ENCODE peak calls at places on chromosomes 6 and 20, in eight cellular contexts. A, V, C, R, M, K, L and E are unnamed samples.

GRCh38 chr20:48625136-48625900 is 202.5 kb downstream of the PREX1 start:
- DNase-seq in A (no peak), V (no peak), C (no peak), R (no peak), M (no peak), K (no peak), L (no peak), E (no peak)

GRCh38 chr6:98641929-98642328 is 192.4 kb upstream of the POU3F2 start:
- DNase-seq in A (no peak), V (no peak), C (no peak), R (no peak), M (no peak), K (no peak), L (no peak), E (no peak)

GRCh38 chr6:152669894-152670293 is 27.8 kb upstream of the MYCT1 start:
- DNase-seq in A (no peak), V (peak; percentile 44), C (no peak), R (no peak), M (no peak), K (peak; percentile 55), L (no peak), E (no peak)

GRCh38 chr20:60055740-60056139 is 97.5 kb downstream of the CDH26 start:
- DNase-seq in A (peak; percentile 42), V (no peak), C (peak; percentile 51), R (no peak), M (no peak), K (no peak), L (no peak), E (no peak)

GRCh38 chr20:2729791-2730190 is 37.2 kb downstream of the EBF4 start:
- DNase-seq in A (no peak), V (no peak), C (no peak), R (no peak), M (no peak), K (no peak), L (no peak), E (no peak)

GRCh38 chr6:26232306-26232949 is 132.6 kb upstream of the BTN3A2 start:
- DNase-seq in A (no peak), V (no peak), C (no peak), R (no peak), M (no peak), K (no peak), L (no peak), E (no peak)

GRCh38 chr20:1441133-1441532 is 25.5 kb downstream of the NSFL1C start:
- DNase-seq in A (no peak), V (no peak), C (no peak), R (no peak), M (no peak), K (no peak), L (no peak), E (no peak)

GRCh38 chr6:139395891-139396299 is 21.4 kb upstream of the CITED2 start:
- DNase-seq in A (no peak), V (no peak), C (no peak), R (no peak), M (no peak), K (no peak), L (peak; percentile 57), E (no peak)

GRCh38 chr20:33474963-33475362 is 14.9 kb upstream of the CBFA2T2 start:
- DNase-seq in A (no peak), V (no peak), C (no peak), R (no peak), M (no peak), K (no peak), L (no peak), E (no peak)

GRCh38 chr6:82144007-82144851 is 103.3 kb downstream of the IBTK start:
- DNase-seq in A (no peak), V (peak; percentile 89), C (peak; percentile 43), R (no peak), M (no peak), K (peak; percentile 94), L (no peak), E (no peak)

GRCh38 chr6:31128093-31128676 is 7.9 kb upstream of the CDSN start:
- DNase-seq in A (peak; percentile 45), V (peak; percentile 85), C (peak; percentile 52), R (no peak), M (peak; percentile 69), K (peak; percentile 30), L (no peak), E (peak; percentile 57)

GRCh38 chr20:18284805-18285533 is 3.4 kb upstream of the ZNF133 start:
- DNase-seq in A (no peak), V (no peak), C (no peak), R (no peak), M (no peak), K (peak; percentile 37), L (no peak), E (no peak)

GRCh38 chr6:127855542-127856159 is 45.2 kb downstream of the THEMIS start:
- DNase-seq in A (no peak), V (peak; percentile 58), C (no peak), R (no peak), M (no peak), K (peak; percentile 64), L (no peak), E (no peak)

DNA sequence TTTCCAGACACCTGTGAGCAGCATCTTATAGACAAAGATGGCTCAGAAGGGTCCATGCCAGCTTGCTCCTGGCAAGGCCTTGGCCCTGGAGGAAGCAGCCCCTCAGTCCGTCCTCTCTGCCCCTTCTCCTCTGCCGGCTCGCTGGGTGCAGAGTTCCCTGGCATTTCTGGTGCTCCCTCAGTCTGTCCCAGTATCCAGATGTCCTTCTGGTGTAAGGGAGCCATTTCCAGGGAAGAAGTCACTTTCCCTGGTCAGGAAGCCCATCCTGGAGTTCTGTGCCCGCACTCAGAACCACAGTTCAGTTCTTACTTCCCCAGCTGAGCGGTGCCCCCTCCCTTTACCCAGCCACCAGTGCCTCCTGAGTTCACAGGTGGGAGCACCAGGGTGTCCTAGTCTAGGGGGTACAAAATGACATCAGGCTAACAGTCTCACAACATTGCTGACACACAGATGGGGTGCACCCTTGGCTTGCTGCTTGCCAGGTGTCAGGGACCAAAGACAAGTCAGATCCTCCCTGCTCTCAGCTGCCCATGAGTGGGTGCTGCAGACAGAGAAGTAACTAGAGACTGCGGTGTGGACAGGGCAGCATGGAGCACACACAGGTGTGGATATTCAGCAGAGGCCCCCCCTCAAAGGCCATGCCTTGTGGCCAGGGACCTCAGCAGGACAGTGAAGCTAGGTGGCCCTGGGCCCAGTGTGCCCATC is 110.1 kb upstream of the FRMD1 start:
- DNase-seq in A (no peak), V (no peak), C (no peak), R (no peak), M (no peak), K (no peak), L (no peak), E (no peak)
- H3K9me3 ChIP-seq in A (no peaks in the 10 kb centered on the region), V (no peaks in the 10 kb centered on the region), C (no peaks in the 10 kb centered on the region), R (no peaks in the 10 kb centered on the region), M (no peaks in the 10 kb centered on the region), K (no peaks in the 10 kb centered on the region), L (peaks cover 6% of the 10 kb centered on the region), E (no peaks in the 10 kb centered on the region)

GRCh38 chr20:7775072-7775471 is 165.2 kb downstream of the HAO1 start:
- DNase-seq in A (no peak), V (no peak), C (no peak), R (no peak), M (no peak), K (peak; percentile 39), L (peak; percentile 20), E (no peak)
- H3K9me3 ChIP-seq in A (no peaks in the 10 kb centered on the region), V (peaks cover 18% of the 10 kb centered on the region), C (no peaks in the 10 kb centered on the region), R (no peaks in the 10 kb centered on the region), M (no peaks in the 10 kb centered on the region), K (no peaks in the 10 kb centered on the region), L (peaks cover 17% of the 10 kb centered on the region), E (no peaks in the 10 kb centered on the region)

DNA sequence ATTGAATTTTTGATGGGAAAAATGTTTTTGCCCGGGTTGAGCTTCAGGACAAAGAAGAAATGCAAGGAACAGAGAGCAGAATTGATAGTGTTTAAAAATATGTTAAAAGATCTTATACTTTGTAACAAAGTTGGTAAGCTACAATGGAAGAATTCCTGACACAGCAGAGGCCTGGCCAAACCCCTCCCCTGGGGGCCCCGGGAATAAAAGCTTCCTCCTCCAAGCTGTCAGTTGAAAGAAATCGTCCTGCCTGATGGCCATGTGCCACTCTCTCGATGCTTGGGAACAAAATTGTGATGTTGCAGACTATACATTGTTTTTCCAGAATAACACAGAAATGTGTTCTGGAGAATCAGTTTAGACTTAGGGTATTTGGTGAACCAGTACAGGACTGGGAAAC is 14.2 kb upstream of the TOX2 start:
- DNase-seq in A (peak; percentile 48), V (no peak), C (peak; percentile 67), R (no peak), M (peak; percentile 48), K (peak; percentile 73), L (no peak), E (no peak)
- H3K9me3 ChIP-seq in A (no peaks in the 10 kb centered on the region), V (no peaks in the 10 kb centered on the region), C (no peaks in the 10 kb centered on the region), R (no peaks in the 10 kb centered on the region), M (no peaks in the 10 kb centered on the region), K (no peaks in the 10 kb centered on the region), L (peaks cover 10% of the 10 kb centered on the region), E (no peaks in the 10 kb centered on the region)

GRCh38 chr6:27448456-27448855 is 24.4 kb downstream of the ZNF184 start:
- DNase-seq in A (no peak), V (no peak), C (no peak), R (no peak), M (no peak), K (no peak), L (no peak), E (no peak)
- H3K9me3 ChIP-seq in A (peaks cover 94% of the 10 kb centered on the region), V (peaks cover 63% of the 10 kb centered on the region), C (peaks cover 4% of the 10 kb centered on the region), R (peaks cover 6% of the 10 kb centered on the region), M (no peaks in the 10 kb centered on the region), K (peaks cover 6% of the 10 kb centered on the region), L (peaks cover 59% of the 10 kb centered on the region), E (peaks cover 46% of the 10 kb centered on the region)